ENCODE peak calls at places on chromosomes 3 and 15, in four cellular contexts. G, M, P and U are unnamed samples.

GRCh38 chr3:39497753-39498152 is 30.3 kb downstream of the MOBP start:
- DNase-seq in G (no peak), M (no peak), P (no peak), U (no peak)

GRCh38 chr3:47009225-47010049 is 30.0 kb downstream of the NBEAL2 start:
- DNase-seq in G (peak; percentile 83), M (no peak), P (peak; percentile 81), U (peak; percentile 29)

GRCh38 chr3:440826-441225 is 244.3 kb downstream of the CHL1 start:
- DNase-seq in G (no peak), M (no peak), P (no peak), U (no peak)

GRCh38 chr3:111980716-111981456 is 2.1 kb downstream of the ABHD10 start:
- DNase-seq in G (no peak), M (no peak), P (no peak), U (no peak)

GRCh38 chr3:135239485-135239884 is 444.4 kb downstream of the EPHB1 start:
- DNase-seq in G (no peak), M (no peak), P (no peak), U (no peak)

GRCh38 chr15:64836023-64836536 is 5.6 kb upstream of the PLEKHO2 start:
- DNase-seq in G (no peak), M (no peak), P (no peak), U (no peak)

GRCh38 chr15:85649372-85649771 is 145.4 kb downstream of the KLHL25 start:
- DNase-seq in G (peak; percentile 13), M (no peak), P (peak; percentile 6), U (no peak)

GRCh38 chr3:161310649-161311423 is 60.5 kb downstream of the SPTSSB start:
- DNase-seq in G (no peak), M (no peak), P (peak; percentile 85), U (no peak)

GRCh38 chr3:28053759-28054158 is 187.7 kb upstream of the CMC1 start:
- DNase-seq in G (no peak), M (no peak), P (no peak), U (no peak)

GRCh38 chr3:128289534-128289933 is 136.3 kb downstream of the EEFSEC start:
- DNase-seq in G (no peak), M (no peak), P (no peak), U (no peak)

GRCh38 chr3:134685881-134686802 is 35.3 kb upstream of the KY start:
- DNase-seq in G (no peak), M (no peak), P (no peak), U (no peak)

GRCh38 chr3:145798691-145799550 is 362.1 kb downstream of the PLOD2 start:
- DNase-seq in G (peak; percentile 12), M (no peak), P (no peak), U (no peak)

GRCh38 chr15:80885180-80885579 is 104.4 kb downstream of the MESD start:
- DNase-seq in G (no peak), M (no peak), P (no peak), U (no peak)

GRCh38 chr3:153881201-153881600 is 240.0 kb upstream of the ARHGEF26 start:
- DNase-seq in G (no peak), M (no peak), P (no peak), U (no peak)

GRCh38 chr15:89802986-89803820 is 11.4 kb downstream of the ANPEP start:
- DNase-seq in G (no peak), M (no peak), P (no peak), U (no peak)

GRCh38 chr3:13317596-13318320 is 102.4 kb downstream of the NUP210 start:
- DNase-seq in G (no peak), M (no peak), P (no peak), U (no peak)

DNA sequence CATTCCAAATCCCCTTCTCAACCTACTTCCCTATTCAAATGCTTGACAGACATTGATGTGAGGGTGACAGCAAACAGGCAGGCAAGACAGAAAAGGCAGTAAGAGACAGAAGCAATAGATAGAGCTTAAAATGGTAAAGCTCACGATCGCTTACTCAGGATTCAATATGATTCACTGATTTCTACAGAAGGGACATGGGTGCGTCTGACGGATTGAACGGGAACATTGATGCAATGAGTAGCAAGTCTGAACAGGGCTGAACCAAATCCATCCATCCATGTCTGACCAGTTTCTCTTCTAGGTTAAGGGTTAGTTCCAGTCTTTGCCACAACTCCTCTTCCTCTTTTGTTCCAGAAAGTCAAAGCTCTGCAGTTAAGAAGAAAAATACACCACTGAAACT is 35.1 kb downstream of the P2RY1 start:
- DNase-seq in G (no peak), M (no peak), P (no peak), U (no peak)
- H3K9me3 ChIP-seq in G (no peaks in the 10 kb centered on the region), M (peaks cover 11% of the 10 kb centered on the region), P (no peaks in the 10 kb centered on the region), U (no peaks in the 10 kb centered on the region)

GRCh38 chr15:39616731-39617455 is 36.0 kb downstream of the THBS1 start:
- DNase-seq in G (no peak), M (no peak), P (no peak), U (no peak)

GRCh38 chr15:39621961-39622360 is 41.1 kb downstream of the THBS1 start:
- DNase-seq in G (no peak), M (no peak), P (no peak), U (no peak)

GRCh38 chr15:39613861-39614260 is 33.0 kb downstream of the THBS1 start:
- DNase-seq in G (no peak), M (no peak), P (no peak), U (no peak)

GRCh38 chr15:39621210-39621609 is 40.3 kb downstream of the THBS1 start:
- DNase-seq in G (no peak), M (no peak), P (no peak), U (no peak)

GRCh38 chr15:39618063-39618823 is 37.4 kb downstream of the THBS1 start:
- DNase-seq in G (no peak), M (no peak), P (no peak), U (no peak)
- H3K9me3 ChIP-seq in G (no peaks in the 10 kb centered on the region), M (no peaks in the 10 kb centered on the region), P (no peaks in the 10 kb centered on the region), U (no peaks in the 10 kb centered on the region)

GRCh38 chr3:98109789-98110188 is 20.7 kb upstream of the OR5H1 start:
- DNase-seq in G (no peak), M (no peak), P (no peak), U (no peak)

GRCh38 chr3:98115717-98116116 is 14.8 kb upstream of the OR5H1 start:
- DNase-seq in G (no peak), M (no peak), P (no peak), U (no peak)

GRCh38 chr3:98108162-98108561 is 21.2 kb downstream of the OR5AC2 start:
- DNase-seq in G (no peak), M (no peak), P (no peak), U (no peak)

GRCh38 chr3:98114264-98114663 is 16.3 kb upstream of the OR5H1 start:
- DNase-seq in G (no peak), M (no peak), P (no peak), U (no peak)

GRCh38 chr3:98110191-98110908 is 20.2 kb upstream of the OR5H1 start:
- DNase-seq in G (no peak), M (no peak), P (no peak), U (no peak)
- H3K9me3 ChIP-seq in G (no peaks in the 10 kb centered on the region), M (peaks cover 4% of the 10 kb centered on the region), P (no peaks in the 10 kb centered on the region), U (no peaks in the 10 kb centered on the region)

GRCh38 chr15:49439678-49440375 is 16.8 kb downstream of the FGF7 start:
- DNase-seq in G (no peak), M (no peak), P (no peak), U (no peak)
- H3K9me3 ChIP-seq in G (no peaks in the 10 kb centered on the region), M (no peaks in the 10 kb centered on the region), P (no peaks in the 10 kb centered on the region), U (no peaks in the 10 kb centered on the region)